ENCODE peak calls at places on chromosomes 3 and 15, in ten cellular contexts. One of them, this sample, is unnamed.
A peak's percentile ranks its signal among the peaks of the same experiment; 100 is the strongest.

GRCh38 chr3:164267031-164267430 is 811.3 kb downstream of the SI start:
- DNase-seq in activated B cell treated with CpG ODN at 0.5 μM for 24 hours: no peak
- DNase-seq in neural progenitor cell: no peak
- DNase-seq in tibial artery: no peak
- DNase-seq in left ventricle myocardium inferior: no peak
- DNase-seq in MCF 10A: no peak
- DNase-seq in cardiac fibroblast: no peak
- DNase-seq in A673: no peak
- DNase-seq in CD4-positive, alpha-beta T cell: no peak
- DNase-seq in cardiac muscle cell: no peak
- DNase-seq in this sample: no peak

GRCh38 chr3:31035681-31036080 is 141.2 kb upstream of the GADL1 start:
- DNase-seq in MCF 10A: no peak
- DNase-seq in tibial artery: no peak
- DNase-seq in neural progenitor cell: no peak
- DNase-seq in cardiac muscle cell: no peak
- DNase-seq in cardiac fibroblast: no peak
- DNase-seq in left ventricle myocardium inferior: no peak
- DNase-seq in activated B cell treated with CpG ODN at 0.5 μM for 24 hours: no peak
- DNase-seq in A673: no peak
- DNase-seq in CD4-positive, alpha-beta T cell: no peak
- DNase-seq in this sample: no peak

GRCh38 chr3:81375921-81376320 is 385.5 kb downstream of the GBE1 start:
- DNase-seq in tibial artery: no peak
- DNase-seq in activated B cell treated with CpG ODN at 0.5 μM for 24 hours: no peak
- DNase-seq in MCF 10A: no peak
- DNase-seq in A673: no peak
- DNase-seq in left ventricle myocardium inferior: no peak
- DNase-seq in CD4-positive, alpha-beta T cell: no peak
- DNase-seq in cardiac fibroblast: no peak
- DNase-seq in neural progenitor cell: no peak
- DNase-seq in cardiac muscle cell: no peak
- DNase-seq in this sample: no peak

GRCh38 chr3:141994856-141995255 is 118.4 kb downstream of the ATP1B3 start:
- DNase-seq in neural progenitor cell: no peak
- DNase-seq in tibial artery: no peak
- DNase-seq in cardiac muscle cell: no peak
- DNase-seq in activated B cell treated with CpG ODN at 0.5 μM for 24 hours: no peak
- DNase-seq in CD4-positive, alpha-beta T cell: no peak
- DNase-seq in left ventricle myocardium inferior: no peak
- DNase-seq in A673: no peak
- DNase-seq in MCF 10A: no peak
- DNase-seq in cardiac fibroblast: no peak
- DNase-seq in this sample: no peak

GRCh38 chr3:50581459-50581842 is 12.1 kb downstream of the HEMK1 start:
- DNase-seq in tibial artery: no peak
- DNase-seq in neural progenitor cell: no peak
- DNase-seq in MCF 10A: no peak
- DNase-seq in cardiac muscle cell: no peak
- DNase-seq in A673: no peak
- DNase-seq in CD4-positive, alpha-beta T cell: no peak
- DNase-seq in cardiac fibroblast: no peak
- DNase-seq in left ventricle myocardium inferior: no peak
- DNase-seq in activated B cell treated with CpG ODN at 0.5 μM for 24 hours: no peak
- DNase-seq in this sample: no peak

GRCh38 chr15:39124155-39124924 is 456.5 kb upstream of the THBS1 start:
- DNase-seq in cardiac fibroblast: peak; percentile 61
- DNase-seq in cardiac muscle cell: no peak
- DNase-seq in CD4-positive, alpha-beta T cell: no peak
- DNase-seq in left ventricle myocardium inferior: no peak
- DNase-seq in tibial artery: no peak
- DNase-seq in activated B cell treated with CpG ODN at 0.5 μM for 24 hours: no peak
- DNase-seq in neural progenitor cell: no peak
- DNase-seq in A673: no peak
- DNase-seq in MCF 10A: no peak
- DNase-seq in this sample: no peak

GRCh38 chr3:62835594-62836236 is 39.5 kb downstream of the CADPS start:
- DNase-seq in activated B cell treated with CpG ODN at 0.5 μM for 24 hours: no peak
- DNase-seq in neural progenitor cell: no peak
- DNase-seq in left ventricle myocardium inferior: no peak
- DNase-seq in cardiac muscle cell: no peak
- DNase-seq in CD4-positive, alpha-beta T cell: no peak
- DNase-seq in MCF 10A: no peak
- DNase-seq in tibial artery: no peak
- DNase-seq in A673: no peak
- DNase-seq in cardiac fibroblast: no peak
- DNase-seq in this sample: no peak

GRCh38 chr3:195072916-195073564 is 197.9 kb downstream of the XXYLT1 start:
- DNase-seq in MCF 10A: no peak
- DNase-seq in cardiac fibroblast: no peak
- DNase-seq in left ventricle myocardium inferior: no peak
- DNase-seq in CD4-positive, alpha-beta T cell: no peak
- DNase-seq in neural progenitor cell: no peak
- DNase-seq in A673: no peak
- DNase-seq in activated B cell treated with CpG ODN at 0.5 μM for 24 hours: peak; percentile 10
- DNase-seq in tibial artery: peak; percentile 43
- DNase-seq in cardiac muscle cell: no peak
- DNase-seq in this sample: no peak

GRCh38 chr3:139127101-139127500 is 82.4 kb upstream of the PRR23C start:
- DNase-seq in cardiac muscle cell: no peak
- DNase-seq in MCF 10A: no peak
- DNase-seq in activated B cell treated with CpG ODN at 0.5 μM for 24 hours: no peak
- DNase-seq in tibial artery: no peak
- DNase-seq in left ventricle myocardium inferior: no peak
- DNase-seq in A673: no peak
- DNase-seq in cardiac fibroblast: peak; percentile 32
- DNase-seq in neural progenitor cell: no peak
- DNase-seq in CD4-positive, alpha-beta T cell: no peak
- DNase-seq in this sample: no peak

GRCh38 chr3:115113367-115113766 is 33.7 kb downstream of the ZBTB20 start:
- DNase-seq in cardiac muscle cell: no peak
- DNase-seq in tibial artery: no peak
- DNase-seq in left ventricle myocardium inferior: no peak
- DNase-seq in activated B cell treated with CpG ODN at 0.5 μM for 24 hours: no peak
- DNase-seq in cardiac fibroblast: peak; percentile 64
- DNase-seq in CD4-positive, alpha-beta T cell: no peak
- DNase-seq in MCF 10A: peak; percentile 17
- DNase-seq in A673: no peak
- DNase-seq in neural progenitor cell: peak; percentile 4
- DNase-seq in this sample: no peak

GRCh38 chr3:161420746-161421145 is 49.4 kb upstream of the SPTSSB start:
- DNase-seq in CD4-positive, alpha-beta T cell: no peak
- DNase-seq in neural progenitor cell: peak; percentile 59
- DNase-seq in activated B cell treated with CpG ODN at 0.5 μM for 24 hours: no peak
- DNase-seq in left ventricle myocardium inferior: no peak
- DNase-seq in MCF 10A: peak; percentile 60
- DNase-seq in A673: no peak
- DNase-seq in cardiac fibroblast: no peak
- DNase-seq in cardiac muscle cell: no peak
- DNase-seq in tibial artery: no peak
- DNase-seq in this sample: no peak

GRCh38 chr3:153164009-153164550 is 2.1 kb downstream of the RAP2B start:
- DNase-seq in CD4-positive, alpha-beta T cell: no peak
- DNase-seq in cardiac muscle cell: no peak
- DNase-seq in cardiac fibroblast: peak; percentile 18
- DNase-seq in activated B cell treated with CpG ODN at 0.5 μM for 24 hours: no peak
- DNase-seq in MCF 10A: peak; percentile 41
- DNase-seq in left ventricle myocardium inferior: no peak
- DNase-seq in tibial artery: no peak
- DNase-seq in A673: no peak
- DNase-seq in neural progenitor cell: peak; percentile 6
- DNase-seq in this sample: no peak

GRCh38 chr3:134647902-134648760 is 2.7 kb downstream of the KY start:
- DNase-seq in tibial artery: no peak
- DNase-seq in cardiac fibroblast: no peak
- DNase-seq in A673: no peak
- DNase-seq in neural progenitor cell: no peak
- DNase-seq in left ventricle myocardium inferior: no peak
- DNase-seq in cardiac muscle cell: no peak
- DNase-seq in CD4-positive, alpha-beta T cell: no peak
- DNase-seq in MCF 10A: no peak
- DNase-seq in activated B cell treated with CpG ODN at 0.5 μM for 24 hours: no peak
- DNase-seq in this sample: peak; percentile 8

GRCh38 chr3:195003893-195004289 is 267.1 kb downstream of the XXYLT1 start:
- DNase-seq in left ventricle myocardium inferior: no peak
- DNase-seq in cardiac muscle cell: no peak
- DNase-seq in CD4-positive, alpha-beta T cell: no peak
- DNase-seq in A673: no peak
- DNase-seq in tibial artery: peak; percentile 16
- DNase-seq in activated B cell treated with CpG ODN at 0.5 μM for 24 hours: no peak
- DNase-seq in cardiac fibroblast: no peak
- DNase-seq in MCF 10A: no peak
- DNase-seq in neural progenitor cell: no peak
- DNase-seq in this sample: no peak

GRCh38 chr3:87082806-87083440 is 92.0 kb upstream of the VGLL3 start:
- DNase-seq in activated B cell treated with CpG ODN at 0.5 μM for 24 hours: no peak
- DNase-seq in CD4-positive, alpha-beta T cell: no peak
- DNase-seq in tibial artery: no peak
- DNase-seq in A673: peak; percentile 75
- DNase-seq in cardiac fibroblast: peak; percentile 81
- DNase-seq in MCF 10A: peak; percentile 78
- DNase-seq in left ventricle myocardium inferior: no peak
- DNase-seq in neural progenitor cell: peak; percentile 75
- DNase-seq in cardiac muscle cell: peak; percentile 67
- DNase-seq in this sample: no peak

GRCh38 chr15:57972801-57973311 is 92.7 kb downstream of the ALDH1A2 start:
- DNase-seq in left ventricle myocardium inferior: no peak
- DNase-seq in A673: no peak
- DNase-seq in cardiac muscle cell: no peak
- DNase-seq in MCF 10A: no peak
- DNase-seq in cardiac fibroblast: no peak
- DNase-seq in CD4-positive, alpha-beta T cell: no peak
- DNase-seq in neural progenitor cell: no peak
- DNase-seq in activated B cell treated with CpG ODN at 0.5 μM for 24 hours: no peak
- DNase-seq in tibial artery: no peak
- DNase-seq in this sample: no peak

GRCh38 chr15:57973534-57973933 is 92.0 kb downstream of the ALDH1A2 start:
- DNase-seq in neural progenitor cell: no peak
- DNase-seq in A673: no peak
- DNase-seq in CD4-positive, alpha-beta T cell: no peak
- DNase-seq in cardiac muscle cell: no peak
- DNase-seq in activated B cell treated with CpG ODN at 0.5 μM for 24 hours: no peak
- DNase-seq in cardiac fibroblast: no peak
- DNase-seq in left ventricle myocardium inferior: no peak
- DNase-seq in MCF 10A: no peak
- DNase-seq in tibial artery: no peak
- DNase-seq in this sample: no peak

DNA sequence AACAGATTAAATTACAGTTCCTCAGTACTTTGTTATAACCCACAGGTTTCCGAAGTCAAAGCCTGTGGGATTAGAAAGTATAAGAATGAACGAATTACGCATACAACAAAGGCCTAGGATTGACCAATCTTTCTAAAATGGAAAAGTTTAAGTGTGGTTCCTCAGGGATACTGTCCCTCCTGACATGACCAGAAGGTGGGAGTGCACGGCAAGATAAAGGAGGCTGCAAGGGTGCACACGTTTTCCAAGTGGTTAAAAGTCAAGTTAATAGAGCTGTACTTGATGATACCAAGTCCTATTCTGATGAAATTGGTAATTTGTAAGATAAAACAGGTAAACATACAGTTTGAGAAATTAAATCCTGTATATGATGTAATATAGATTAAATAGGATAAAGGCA is 96.2 kb downstream of the ALDH1A2 start:
- DNase-seq in neural progenitor cell: peak; percentile 27
- DNase-seq in left ventricle myocardium inferior: no peak
- DNase-seq in CD4-positive, alpha-beta T cell: no peak
- DNase-seq in cardiac muscle cell: peak; percentile 7
- DNase-seq in A673: peak; percentile 9
- DNase-seq in activated B cell treated with CpG ODN at 0.5 μM for 24 hours: no peak
- DNase-seq in cardiac fibroblast: peak; percentile 42
- DNase-seq in MCF 10A: peak; percentile 49
- DNase-seq in tibial artery: no peak
- DNase-seq in this sample: no peak
- TF ChIP-seq CTCF in neural progenitor cell: peak; percentile 49
- TF ChIP-seq CTCF in left ventricle myocardium inferior: peak; percentile 8
- TF ChIP-seq CTCF in CD4-positive, alpha-beta T cell: no peak
- TF ChIP-seq CTCF in cardiac muscle cell: peak; percentile 25
- TF ChIP-seq CTCF in A673: peak; percentile 42
- TF ChIP-seq CTCF in activated B cell treated with CpG ODN at 0.5 μM for 24 hours: no peak
- TF ChIP-seq CTCF in cardiac fibroblast: peak; percentile 43
- TF ChIP-seq CTCF in MCF 10A: peak; percentile 19
- TF ChIP-seq CTCF in tibial artery: no peak
- TF ChIP-seq CTCF in this sample: peak; percentile 35

GRCh38 chr3:157159037-157159761 is 748 bp downstream of the CCNL1 start:
- DNase-seq in activated B cell treated with CpG ODN at 0.5 μM for 24 hours: peak; percentile 74
- DNase-seq in neural progenitor cell: peak; percentile 86
- DNase-seq in A673: peak; percentile 73
- DNase-seq in MCF 10A: peak; percentile 81
- DNase-seq in left ventricle myocardium inferior: peak; percentile 65
- DNase-seq in CD4-positive, alpha-beta T cell: peak; percentile 79
- DNase-seq in tibial artery: peak; percentile 77
- DNase-seq in cardiac fibroblast: peak; percentile 62
- DNase-seq in cardiac muscle cell: peak; percentile 81
- DNase-seq in this sample: peak; percentile 57
- TF ChIP-seq CTCF in activated B cell treated with CpG ODN at 0.5 μM for 24 hours: no peak
- TF ChIP-seq CTCF in neural progenitor cell: peak; percentile 40
- TF ChIP-seq CTCF in A673: peak; percentile 21
- TF ChIP-seq CTCF in MCF 10A: no peak
- TF ChIP-seq CTCF in left ventricle myocardium inferior: peak; percentile 1
- TF ChIP-seq CTCF in CD4-positive, alpha-beta T cell: peak; percentile 15
- TF ChIP-seq CTCF in tibial artery: no peak
- TF ChIP-seq CTCF in cardiac fibroblast: peak; percentile 22
- TF ChIP-seq CTCF in cardiac muscle cell: no peak
- TF ChIP-seq CTCF in this sample: peak; percentile 42

GRCh38 chr15:25743909-25744275 is 119.2 kb downstream of the ATP10A start:
- DNase-seq in neural progenitor cell: no peak
- DNase-seq in tibial artery: no peak
- DNase-seq in cardiac muscle cell: no peak
- DNase-seq in activated B cell treated with CpG ODN at 0.5 μM for 24 hours: no peak
- DNase-seq in cardiac fibroblast: no peak
- DNase-seq in MCF 10A: no peak
- DNase-seq in left ventricle myocardium inferior: no peak
- DNase-seq in A673: no peak
- DNase-seq in CD4-positive, alpha-beta T cell: no peak
- DNase-seq in this sample: no peak
- TF ChIP-seq CTCF in neural progenitor cell: no peak
- TF ChIP-seq CTCF in tibial artery: no peak
- TF ChIP-seq CTCF in cardiac muscle cell: no peak
- TF ChIP-seq CTCF in activated B cell treated with CpG ODN at 0.5 μM for 24 hours: no peak
- TF ChIP-seq CTCF in cardiac fibroblast: no peak
- TF ChIP-seq CTCF in MCF 10A: no peak
- TF ChIP-seq CTCF in left ventricle myocardium inferior: no peak
- TF ChIP-seq CTCF in A673: no peak
- TF ChIP-seq CTCF in CD4-positive, alpha-beta T cell: no peak
- TF ChIP-seq CTCF in this sample: no peak

GRCh38 chr3:137509354-137510045 is 254.6 kb upstream of the SOX14 start:
- DNase-seq in CD4-positive, alpha-beta T cell: no peak
- DNase-seq in cardiac muscle cell: no peak
- DNase-seq in activated B cell treated with CpG ODN at 0.5 μM for 24 hours: no peak
- DNase-seq in left ventricle myocardium inferior: no peak
- DNase-seq in neural progenitor cell: peak; percentile 96
- DNase-seq in tibial artery: no peak
- DNase-seq in A673: no peak
- DNase-seq in MCF 10A: no peak
- DNase-seq in cardiac fibroblast: no peak
- DNase-seq in this sample: peak; percentile 18

GRCh38 chr3:137514853-137515252 is 249.3 kb upstream of the SOX14 start:
- DNase-seq in cardiac muscle cell: no peak
- DNase-seq in CD4-positive, alpha-beta T cell: no peak
- DNase-seq in cardiac fibroblast: no peak
- DNase-seq in tibial artery: no peak
- DNase-seq in MCF 10A: no peak
- DNase-seq in activated B cell treated with CpG ODN at 0.5 μM for 24 hours: no peak
- DNase-seq in left ventricle myocardium inferior: no peak
- DNase-seq in neural progenitor cell: peak; percentile 11
- DNase-seq in A673: no peak
- DNase-seq in this sample: no peak

GRCh38 chr3:137511655-137512054 is 252.5 kb upstream of the SOX14 start:
- DNase-seq in A673: peak; percentile 2
- DNase-seq in activated B cell treated with CpG ODN at 0.5 μM for 24 hours: no peak
- DNase-seq in tibial artery: no peak
- DNase-seq in CD4-positive, alpha-beta T cell: no peak
- DNase-seq in left ventricle myocardium inferior: no peak
- DNase-seq in cardiac fibroblast: no peak
- DNase-seq in cardiac muscle cell: no peak
- DNase-seq in MCF 10A: no peak
- DNase-seq in neural progenitor cell: no peak
- DNase-seq in this sample: no peak
- TF ChIP-seq CTCF in A673: no peak
- TF ChIP-seq CTCF in activated B cell treated with CpG ODN at 0.5 μM for 24 hours: no peak
- TF ChIP-seq CTCF in tibial artery: no peak
- TF ChIP-seq CTCF in CD4-positive, alpha-beta T cell: no peak
- TF ChIP-seq CTCF in left ventricle myocardium inferior: no peak
- TF ChIP-seq CTCF in cardiac fibroblast: no peak
- TF ChIP-seq CTCF in cardiac muscle cell: no peak
- TF ChIP-seq CTCF in MCF 10A: no peak
- TF ChIP-seq CTCF in neural progenitor cell: no peak
- TF ChIP-seq CTCF in this sample: no peak

This sample was measured in progenitor cell of endocrine pancreas.